ENCODE peak calls at places on chromosomes 6 and 20, in five cellular contexts. One of them, this sample, is unnamed.

GRCh38 chr6:113813207-113813606 is 43.9 kb upstream of the MARCKS start:
- DNase-seq in K562: no peak
- DNase-seq in endothelial cell of umbilical vein: no peak
- DNase-seq in HCT116: no peak
- DNase-seq in HepG2: no peak
- DNase-seq in this sample: no peak

GRCh38 chr6:28537065-28537464 is 11.4 kb downstream of the GPX5 start:
- DNase-seq in K562: no peak
- DNase-seq in HepG2: no peak
- DNase-seq in endothelial cell of umbilical vein: peak; percentile 24
- DNase-seq in HCT116: no peak
- DNase-seq in this sample: no peak

GRCh38 chr6:46990031-46990644 is 52.0 kb downstream of the ADGRF1 start:
- DNase-seq in HCT116: no peak
- DNase-seq in endothelial cell of umbilical vein: no peak
- DNase-seq in K562: no peak
- DNase-seq in HepG2: no peak
- DNase-seq in this sample: no peak

GRCh38 chr20:10558635-10559187 is 115.1 kb downstream of the JAG1 start:
- DNase-seq in K562: no peak
- DNase-seq in HepG2: no peak
- DNase-seq in endothelial cell of umbilical vein: no peak
- DNase-seq in HCT116: no peak
- DNase-seq in this sample: no peak

GRCh38 chr6:25960689-25961088 is 1.9 kb upstream of the TRIM38 start:
- DNase-seq in endothelial cell of umbilical vein: no peak
- DNase-seq in HepG2: no peak
- DNase-seq in HCT116: no peak
- DNase-seq in K562: no peak
- DNase-seq in this sample: no peak

GRCh38 chr6:17851720-17852161 is 135.7 kb downstream of the KIF13A start:
- DNase-seq in K562: no peak
- DNase-seq in HepG2: no peak
- DNase-seq in endothelial cell of umbilical vein: peak; percentile 91
- DNase-seq in HCT116: no peak
- DNase-seq in this sample: no peak

GRCh38 chr6:28137458-28138020 is 4.1 kb upstream of the ZKSCAN8 start:
- DNase-seq in HCT116: no peak
- DNase-seq in K562: no peak
- DNase-seq in HepG2: no peak
- DNase-seq in endothelial cell of umbilical vein: no peak
- DNase-seq in this sample: no peak

GRCh38 chr6:139879823-139880356 is 505.4 kb upstream of the CITED2 start:
- DNase-seq in HepG2: no peak
- DNase-seq in endothelial cell of umbilical vein: no peak
- DNase-seq in HCT116: no peak
- DNase-seq in K562: no peak
- DNase-seq in this sample: no peak

GRCh38 chr6:16756660-16757270 is 4.5 kb downstream of the ATXN1 start:
- DNase-seq in HCT116: no peak
- DNase-seq in endothelial cell of umbilical vein: no peak
- DNase-seq in K562: no peak
- DNase-seq in HepG2: no peak
- DNase-seq in this sample: no peak

GRCh38 chr6:143734641-143735063 is 56.9 kb downstream of the PHACTR2 start:
- DNase-seq in HepG2: no peak
- DNase-seq in K562: no peak
- DNase-seq in endothelial cell of umbilical vein: peak; percentile 82
- DNase-seq in HCT116: no peak
- DNase-seq in this sample: no peak

GRCh38 chr20:49247169-49247734 is 28.0 kb downstream of the DDX27 start:
- DNase-seq in K562: no peak
- DNase-seq in HCT116: no peak
- DNase-seq in endothelial cell of umbilical vein: no peak
- DNase-seq in HepG2: no peak
- DNase-seq in this sample: no peak

GRCh38 chr6:113432729-113433505 is 424.2 kb upstream of the MARCKS start:
- DNase-seq in HCT116: no peak
- DNase-seq in endothelial cell of umbilical vein: no peak
- DNase-seq in K562: no peak
- DNase-seq in HepG2: no peak
- DNase-seq in this sample: no peak

GRCh38 chr6:3117912-3118352 is 579 bp upstream of the BPHL start:
- DNase-seq in endothelial cell of umbilical vein: no peak
- DNase-seq in K562: no peak
- DNase-seq in HCT116: no peak
- DNase-seq in HepG2: no peak
- DNase-seq in this sample: no peak

GRCh38 chr6:132456700-132457143 is 55.4 kb upstream of the MOXD1 start:
- DNase-seq in HCT116: no peak
- DNase-seq in HepG2: no peak
- DNase-seq in K562: no peak
- DNase-seq in endothelial cell of umbilical vein: no peak
- DNase-seq in this sample: no peak

GRCh38 chr6:25229671-25230321 is 49.4 kb upstream of the CARMIL1 start:
- DNase-seq in HepG2: no peak
- DNase-seq in K562: no peak
- DNase-seq in endothelial cell of umbilical vein: no peak
- DNase-seq in HCT116: peak; percentile 15
- DNase-seq in this sample: no peak

GRCh38 chr20:62243906-62244515 is 5.7 kb downstream of the OSBPL2 start:
- DNase-seq in HCT116: no peak
- DNase-seq in HepG2: no peak
- DNase-seq in K562: no peak
- DNase-seq in endothelial cell of umbilical vein: no peak
- DNase-seq in this sample: no peak

GRCh38 chr6:148407372-148407771 is 64.7 kb downstream of the SASH1 start:
- DNase-seq in endothelial cell of umbilical vein: peak; percentile 97
- DNase-seq in HCT116: no peak
- DNase-seq in K562: no peak
- DNase-seq in HepG2: no peak
- DNase-seq in this sample: no peak

GRCh38 chr6:89987830-89988229 is 93.6 kb downstream of the GJA10 start:
- DNase-seq in K562: no peak
- DNase-seq in HCT116: no peak
- DNase-seq in HepG2: no peak
- DNase-seq in endothelial cell of umbilical vein: no peak
- DNase-seq in this sample: no peak

GRCh38 chr6:24376875-24377274 is 19.0 kb upstream of the DCDC2 start:
- DNase-seq in HCT116: no peak
- DNase-seq in endothelial cell of umbilical vein: no peak
- DNase-seq in HepG2: no peak
- DNase-seq in K562: no peak
- DNase-seq in this sample: peak; percentile 98

GRCh38 chr6:113065606-113066005 is 718.5 kb downstream of the RFPL4B start:
- DNase-seq in endothelial cell of umbilical vein: peak; percentile 74
- DNase-seq in K562: no peak
- DNase-seq in HCT116: no peak
- DNase-seq in HepG2: peak; percentile 3
- DNase-seq in this sample: no peak

GRCh38 chr6:39225543-39225942 is 3.7 kb downstream of the KCNK5 start:
- DNase-seq in HCT116: no peak
- DNase-seq in K562: peak; percentile 71
- DNase-seq in HepG2: no peak
- DNase-seq in endothelial cell of umbilical vein: no peak
- DNase-seq in this sample: no peak

GRCh38 chr6:41560440-41561192 is 14.4 kb downstream of the FOXP4 start:
- DNase-seq in endothelial cell of umbilical vein: peak; percentile 22
- DNase-seq in HCT116: no peak
- DNase-seq in K562: no peak
- DNase-seq in HepG2: no peak
- DNase-seq in this sample: no peak

GRCh38 chr6:130365166-130366010 is 429 bp upstream of the TMEM200A start:
- DNase-seq in endothelial cell of umbilical vein: peak; percentile 38
- DNase-seq in HepG2: peak; percentile 40
- DNase-seq in K562: peak; percentile 68
- DNase-seq in HCT116: peak; percentile 39
- DNase-seq in this sample: no peak

GRCh38 chr20:38226553-38226952 is 34.0 kb downstream of the KIAA1755 start:
- DNase-seq in HepG2: no peak
- DNase-seq in K562: no peak
- DNase-seq in endothelial cell of umbilical vein: no peak
- DNase-seq in HCT116: no peak
- DNase-seq in this sample: no peak

GRCh38 chr20:38225240-38225899 is 35.2 kb downstream of the KIAA1755 start:
- DNase-seq in endothelial cell of umbilical vein: no peak
- DNase-seq in HepG2: no peak
- DNase-seq in K562: no peak
- DNase-seq in HCT116: no peak
- DNase-seq in this sample: no peak

GRCh38 chr20:38224534-38224933 is 36.0 kb downstream of the KIAA1755 start:
- DNase-seq in HCT116: no peak
- DNase-seq in K562: no peak
- DNase-seq in HepG2: no peak
- DNase-seq in endothelial cell of umbilical vein: no peak
- DNase-seq in this sample: no peak

GRCh38 chr20:38227578-38228360 is 32.8 kb downstream of the KIAA1755 start:
- DNase-seq in HepG2: no peak
- DNase-seq in K562: no peak
- DNase-seq in endothelial cell of umbilical vein: no peak
- DNase-seq in HCT116: no peak
- DNase-seq in this sample: no peak

DNA sequence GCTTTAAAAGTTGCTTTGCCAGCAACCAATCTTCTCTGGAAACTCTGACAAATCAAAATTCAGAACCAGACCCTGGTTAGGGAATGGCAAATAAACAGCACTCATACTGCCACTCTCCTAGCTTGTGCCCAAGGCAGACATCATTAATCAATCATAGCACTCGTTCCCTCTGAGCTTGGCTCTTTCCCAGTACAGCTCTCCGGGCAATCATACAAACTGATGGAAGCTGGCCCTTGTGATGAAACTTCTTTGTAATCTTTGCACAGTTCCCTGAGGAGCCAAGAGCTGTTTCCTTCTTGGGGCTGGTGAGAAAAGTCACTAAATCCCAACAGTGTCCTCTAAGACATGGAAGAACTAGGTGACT is 34.7 kb downstream of the KIAA1755 start:
- DNase-seq in endothelial cell of umbilical vein: no peak
- DNase-seq in HepG2: no peak
- DNase-seq in K562: no peak
- DNase-seq in HCT116: no peak
- DNase-seq in this sample: no peak
- TF ChIP-seq POLR2AphosphoS5 in endothelial cell of umbilical vein: no peak
- TF ChIP-seq POLR2AphosphoS5 in HepG2: no peak
- TF ChIP-seq POLR2AphosphoS5 in K562: no peak
- TF ChIP-seq POLR2AphosphoS5 in HCT116: no peak
- TF ChIP-seq POLR2AphosphoS5 in this sample: no peak

GRCh38 chr6:37698264-37699137 is 818 bp upstream of the MDGA1 start:
- DNase-seq in HepG2: no peak
- DNase-seq in K562: peak; percentile 88
- DNase-seq in HCT116: peak; percentile 24
- DNase-seq in endothelial cell of umbilical vein: peak; percentile 53
- DNase-seq in this sample: no peak
- TF ChIP-seq EZH2 in HepG2: peak; percentile 42
- TF ChIP-seq EZH2 in K562: no peak
- TF ChIP-seq EZH2 in HCT116: no peak
- TF ChIP-seq EZH2 in endothelial cell of umbilical vein: peak; percentile 0
- TF ChIP-seq EZH2 in this sample: no peak

GRCh38 chr20:1415667-1416468 is 23.0 kb upstream of the FKBP1A start:
- DNase-seq in HCT116: peak; percentile 97
- DNase-seq in HepG2: peak; percentile 91
- DNase-seq in K562: peak; percentile 35
- DNase-seq in endothelial cell of umbilical vein: peak; percentile 80
- DNase-seq in this sample: no peak
- TF ChIP-seq POLR2AphosphoS5 in HCT116: peak; percentile 68
- TF ChIP-seq POLR2AphosphoS5 in HepG2: no peak
- TF ChIP-seq POLR2AphosphoS5 in K562: no peak
- TF ChIP-seq POLR2AphosphoS5 in endothelial cell of umbilical vein: peak; percentile 97
- TF ChIP-seq POLR2AphosphoS5 in this sample: no peak

GRCh38 chr20:58839991-58840747 is 10.5 kb downstream of the GNAS-AS1 start:
- DNase-seq in endothelial cell of umbilical vein: no peak
- DNase-seq in HepG2: no peak
- DNase-seq in HCT116: no peak
- DNase-seq in K562: no peak
- DNase-seq in this sample: no peak
- TF ChIP-seq EZH2 in endothelial cell of umbilical vein: peak; percentile 21
- TF ChIP-seq EZH2 in HepG2: no peak
- TF ChIP-seq EZH2 in HCT116: no peak
- TF ChIP-seq EZH2 in K562: no peak
- TF ChIP-seq EZH2 in this sample: no peak

DNA sequence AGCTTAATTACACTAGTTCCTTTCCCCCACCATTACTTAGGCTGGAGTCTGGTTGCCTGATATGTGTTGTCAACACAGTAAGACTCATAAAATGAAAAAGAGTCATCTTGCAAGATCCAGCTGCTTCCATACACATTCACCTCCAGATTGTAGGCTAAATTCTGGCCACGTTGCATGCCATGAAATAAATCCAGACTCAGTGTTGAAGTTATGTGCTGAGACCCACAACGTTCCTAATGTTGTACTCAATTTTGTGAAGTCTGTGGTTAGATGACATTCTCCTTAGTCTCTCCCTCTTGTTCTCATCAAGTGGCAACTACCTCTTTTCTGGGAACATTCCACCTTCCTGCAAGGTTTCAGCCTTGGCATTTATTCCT is 212.3 kb downstream of the LMBRD1 start:
- DNase-seq in K562: no peak
- DNase-seq in HCT116: no peak
- DNase-seq in endothelial cell of umbilical vein: no peak
- DNase-seq in HepG2: no peak
- DNase-seq in this sample: peak; percentile 48
- TF ChIP-seq POLR2AphosphoS5 in K562: no peak
- TF ChIP-seq POLR2AphosphoS5 in HCT116: no peak
- TF ChIP-seq POLR2AphosphoS5 in endothelial cell of umbilical vein: no peak
- TF ChIP-seq POLR2AphosphoS5 in HepG2: no peak
- TF ChIP-seq POLR2AphosphoS5 in this sample: no peak